ENCODE peak calls at places on chromosomes 12 and 14, in four cellular contexts. X is heart right ventricle, D is fibroblast of lung, H is right atrium auricular region. J is an unnamed sample. For H3K27me3, the result is how much of the 10 kb centered on the place peaks cover.

GRCh38 chr14:104092931-104093365 is 7.4 kb downstream of the ASPG start:
- DNase-seq in D (no peak), H (no peak), X (no peak), J (no peak)

GRCh38 chr14:54291491-54292191 is 105.2 kb upstream of the CDKN3 start:
- DNase-seq in X (peak), D (no peak), H (peak), J (no peak)

GRCh38 chr12:78290606-78291345 is 460.1 kb downstream of the NAV3 start:
- DNase-seq in D (peak), H (no peak), X (no peak), J (no peak)

GRCh38 chr12:70367268-70368141 is 1.4 kb downstream of the KCNMB4 start:
- DNase-seq in D (peak), H (no peak), X (no peak), J (no peak)

GRCh38 chr12:78062781-78063180 is 232.1 kb downstream of the NAV3 start:
- DNase-seq in D (peak), X (peak), H (no peak), J (no peak)

GRCh38 chr14:24339284-24340151 is at the start of gene RIPK3:
- DNase-seq in H (no peak), X (peak), D (no peak), J (no peak)

GRCh38 chr12:95674631-95675030 is 115.9 kb downstream of the NTN4 start:
- DNase-seq in D (peak), X (peak), H (no peak), J (no peak)

GRCh38 chr14:77307099-77307496 is 13.6 kb downstream of the POMT2 start:
- DNase-seq in X (no peak), D (no peak), H (no peak), J (no peak)

GRCh38 chr14:105216490-105217247 is 31.7 kb upstream of the BTBD6 start:
- DNase-seq in X (no peak), D (no peak), H (no peak), J (no peak)

GRCh38 chr14:36521598-36522345 is 1.7 kb upstream of the NKX2-1 start:
- DNase-seq in D (no peak), X (no peak), H (no peak), J (no peak)

GRCh38 chr14:21802441-21802840 is 128.8 kb upstream of the OR4E1 start:
- DNase-seq in D (no peak), X (no peak), H (no peak), J (no peak)

GRCh38 chr14:86838363-86838762 is 1154.6 kb downstream of the GALC start:
- DNase-seq in X (no peak), D (peak), H (no peak), J (no peak)

GRCh38 chr12:76633415-76633814 is 73.8 kb upstream of the OSBPL8 start:
- DNase-seq in H (no peak), X (peak), D (no peak), J (no peak)

GRCh38 chr14:104435147-104436046 is 144.2 kb upstream of the C14orf180 start:
- DNase-seq in H (peak), D (no peak), X (no peak), J (no peak)

GRCh38 chr14:106318700-106319099 is 792.3 kb downstream of the TMEM121 start:
- DNase-seq in H (no peak), D (no peak), X (no peak), J (no peak)

GRCh38 chr12:104328790-104329189 is 25.3 kb downstream of the EID3 start:
- DNase-seq in D (no peak), X (no peak), H (no peak), J (no peak)

GRCh38 chr14:68474741-68475140 is 318.1 kb downstream of the ZFP36L1 start:
- DNase-seq in X (no peak), D (no peak), H (no peak), J (no peak)

GRCh38 chr12:32240210-32240609 is 133.6 kb downstream of the BICD1 start:
- DNase-seq in H (no peak), D (no peak), X (no peak), J (no peak)

GRCh38 chr12:21992823-21993222 is 51.6 kb upstream of the ABCC9 start:
- DNase-seq in H (no peak), D (peak), X (peak), J (no peak)

GRCh38 chr12:79935624-79936040 is 735 bp upstream of the PPP1R12A start:
- DNase-seq in X (no peak), D (peak), H (no peak), J (no peak)

GRCh38 chr12:125183187-125184067 is 118.2 kb downstream of the AACS start:
- DNase-seq in X (peak), D (peak), H (peak), J (peak)

GRCh38 chr12:125180144-125180543 is 114.9 kb downstream of the AACS start:
- DNase-seq in X (no peak), H (no peak), D (no peak), J (no peak)

GRCh38 chr12:125184213-125184952 is 119.1 kb downstream of the AACS start:
- DNase-seq in X (no peak), D (no peak), H (no peak), J (no peak)

GRCh38 chr12:125178222-125178621 is 113.0 kb downstream of the AACS start:
- DNase-seq in H (no peak), D (no peak), X (no peak), J (no peak)

DNA sequence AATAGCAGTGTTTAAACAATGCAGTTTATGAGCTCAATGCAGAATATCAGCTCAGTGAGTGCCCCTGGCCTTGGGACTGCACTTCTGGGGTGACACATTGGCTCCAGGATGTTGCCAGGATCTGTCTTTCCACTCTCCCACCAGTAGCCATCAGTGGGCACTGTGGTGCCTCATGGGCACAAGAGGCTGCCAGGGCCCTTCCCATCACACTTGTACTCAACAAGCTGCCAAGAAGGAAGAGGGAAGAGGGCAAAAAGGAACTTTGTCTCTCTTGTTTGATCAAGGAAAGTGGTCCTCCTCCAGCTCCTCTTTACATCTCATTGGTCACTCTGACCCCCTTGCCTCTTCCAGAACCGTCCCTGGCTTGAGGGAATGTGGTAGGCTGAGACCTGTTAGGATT is 115.9 kb downstream of the AACS start:
- DNase-seq in X (no peak), D (no peak), H (no peak), J (no peak)
- H3K27me3 ChIP-seq in X (under half), D (under half), H (under half), J (under half)

DNA sequence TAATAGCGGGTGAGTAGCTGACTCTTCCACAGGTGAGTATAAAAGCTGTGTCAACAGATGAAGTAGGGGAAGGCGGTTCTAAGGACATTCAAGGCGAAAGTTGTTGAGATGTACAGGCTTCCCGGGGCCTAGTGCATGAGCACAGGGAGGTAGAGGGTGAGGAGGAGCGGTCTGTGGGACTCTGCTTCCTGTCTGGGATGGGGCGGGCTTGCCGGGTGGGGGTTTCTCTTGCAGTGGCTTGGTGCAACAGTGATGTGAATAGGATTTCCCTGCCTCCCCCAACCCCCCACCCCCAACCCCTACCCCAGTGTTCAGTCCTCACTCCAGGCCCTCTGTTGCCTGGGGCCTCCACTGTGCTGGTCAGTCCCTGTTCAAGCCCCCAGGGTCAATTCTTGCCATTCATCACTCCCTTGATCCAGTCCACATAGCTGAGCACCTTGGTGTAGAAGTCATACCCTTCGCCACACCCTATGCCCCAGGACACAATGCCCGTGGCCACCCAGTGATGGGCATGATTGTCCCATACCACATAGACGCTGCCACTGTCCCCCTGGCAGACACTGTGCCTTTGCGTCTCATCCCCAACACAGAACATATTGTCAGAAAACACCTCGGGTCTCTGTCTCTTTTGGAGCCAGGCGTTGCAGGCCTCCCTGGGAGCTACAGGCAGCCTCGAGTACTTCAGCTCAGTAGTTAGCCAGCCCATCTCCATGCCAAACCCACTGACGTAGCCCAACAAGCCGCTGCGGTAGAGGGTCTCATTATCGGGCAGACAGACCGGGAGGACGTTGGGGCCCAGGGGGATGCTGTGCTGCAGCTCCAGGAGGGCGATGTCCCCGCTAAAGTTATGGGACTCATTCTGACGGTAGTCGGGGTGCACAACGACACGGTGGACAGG is 4.0 kb upstream of the C1R start:
- DNase-seq in D (no peak), H (no peak), X (no peak), J (no peak)
- H3K27me3 ChIP-seq in D (under half), H (under half), X (under half), J (under half)

DNA sequence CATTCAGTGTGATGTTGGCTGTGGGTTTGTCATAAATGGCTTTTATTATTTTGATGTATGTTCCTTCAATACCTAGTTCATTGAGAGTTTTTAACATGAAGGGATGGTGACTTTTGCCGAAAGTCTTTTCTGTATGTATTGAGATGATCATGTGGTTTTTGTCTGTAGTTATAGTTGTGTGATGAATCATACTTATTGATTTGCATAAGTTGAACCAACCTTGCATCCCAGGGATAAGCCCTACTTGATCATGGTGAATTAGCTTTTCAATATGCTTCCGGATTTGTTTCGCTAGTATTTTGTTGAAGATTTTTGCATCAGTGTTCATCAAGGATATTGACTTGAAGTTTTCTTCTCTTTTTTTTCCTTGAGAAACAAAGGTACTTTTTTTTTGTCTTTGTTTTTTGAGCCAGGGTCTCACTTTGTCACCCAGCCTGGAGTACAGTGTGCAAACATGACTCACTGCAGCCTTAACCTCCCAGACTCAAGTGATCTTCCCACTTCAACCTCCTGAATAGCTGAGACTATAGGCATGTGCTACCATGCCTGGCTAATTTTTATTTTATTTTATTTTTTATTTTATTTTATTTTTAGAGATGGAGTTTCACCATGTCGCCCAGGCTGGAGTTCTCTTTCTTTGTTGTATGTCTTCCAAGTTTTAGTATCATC is 121.3 kb downstream of the FUT8 start:
- DNase-seq in H (no peak), X (no peak), D (no peak), J (no peak)
- H3K27me3 ChIP-seq in H (under half), X (under half), D (under half), J (under half)

GRCh38 chr14:69996197-69996596 is 117.0 kb downstream of the SMOC1 start:
- DNase-seq in X (no peak), D (peak), H (no peak), J (no peak)
- H3K27me3 ChIP-seq in X (under half), D (under half), H (under half), J (under half)

GRCh38 chr12:130557876-130558770 is 158.0 kb downstream of the RIMBP2 start:
- DNase-seq in H (no peak), X (no peak), D (no peak), J (no peak)
- H3K27me3 ChIP-seq in H (under half), X (under half), D (under half), J (under half)

DNA sequence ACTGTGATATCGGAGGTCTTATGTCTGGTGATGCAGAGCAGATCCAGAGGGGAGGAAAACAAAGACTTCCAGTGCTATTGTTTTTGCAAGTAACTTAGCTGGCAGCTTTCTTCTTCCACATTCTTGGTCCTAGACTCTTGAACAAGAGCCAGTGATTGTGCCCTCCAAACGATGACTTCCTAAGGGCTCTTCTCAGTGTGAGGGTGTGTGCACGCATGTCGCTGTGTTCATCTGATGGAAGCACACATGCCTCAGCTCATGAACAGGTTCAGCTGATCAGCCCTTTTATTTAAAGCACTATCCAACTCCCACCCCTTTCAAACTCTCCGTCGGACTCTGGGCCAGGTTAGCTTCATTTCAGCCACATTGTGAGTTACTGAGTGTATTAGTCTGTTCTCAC is 59.5 kb downstream of the SMOC1 start:
- DNase-seq in D (no peak), X (no peak), H (no peak), J (no peak)
- H3K27me3 ChIP-seq in D (under half), X (half or more), H (under half), J (under half)

GRCh38 chr14:60210703-60211102 is 38.3 kb upstream of the PPM1A start:
- DNase-seq in D (no peak), X (no peak), H (no peak), J (no peak)

GRCh38 chr14:60204843-60205774 is 39.9 kb upstream of the DHRS7 start:
- DNase-seq in D (no peak), X (no peak), H (no peak), J (no peak)

GRCh38 chr14:60204104-60204842 is 39.1 kb upstream of the DHRS7 start:
- DNase-seq in H (no peak), X (no peak), D (no peak), J (no peak)

GRCh38 chr14:60206249-60206670 is 41.1 kb upstream of the DHRS7 start:
- DNase-seq in H (no peak), D (no peak), X (no peak), J (no peak)

GRCh38 chr14:60206837-60207533 is 41.8 kb upstream of the DHRS7 start:
- DNase-seq in D (no peak), H (no peak), X (no peak), J (no peak)
- H3K27me3 ChIP-seq in D (under half), H (under half), X (under half), J (under half)

J was measured in psoas muscle.